ENCODE peak calls at places on chromosomes 16 and 17, in four cellular contexts. G is NT2/D1, I is esophagus squamous epithelium, E is heart right ventricle. S is an unnamed sample.

GRCh38 chr16:8669481-8669880 is 4.9 kb upstream of the ABAT start:
- DNase-seq in G (no peak), I (no peak), E (no peak), S (no peak)

GRCh38 chr16:1929105-1929504 is 10.9 kb upstream of the HS3ST6 start:
- DNase-seq in G (no peak), I (no peak), E (no peak), S (no peak)

GRCh38 chr17:42759982-42760651 is 910 bp upstream of the RAMP2 start:
- DNase-seq in G (no peak), I (no peak), E (no peak), S (no peak)

GRCh38 chr16:67663151-67663876 is 2.6 kb downstream of the PARD6A start:
- DNase-seq in G (no peak), I (no peak), E (peak; percentile 18), S (peak; percentile 68)

GRCh38 chr16:64051826-64052225 is 1070.0 kb downstream of the CDH11 start:
- DNase-seq in G (peak; percentile 11), I (no peak), E (no peak), S (peak; percentile 17)

GRCh38 chr17:82963104-82963950 is 116.1 kb upstream of the METRNL start:
- DNase-seq in G (no peak), I (no peak), E (peak; percentile 82), S (peak; percentile 71)

GRCh38 chr16:55559233-55559632 is 7.3 kb upstream of the CAPNS2 start:
- DNase-seq in G (no peak), I (no peak), E (no peak), S (no peak)

GRCh38 chr17:19313746-19314651 is 48.5 kb downstream of the B9D1 start:
- DNase-seq in G (no peak), I (no peak), E (no peak), S (no peak)

GRCh38 chr17:75240394-75241142 is 20.8 kb downstream of the GGA3 start:
- DNase-seq in G (peak; percentile 44), I (no peak), E (no peak), S (peak; percentile 26)

GRCh38 chr17:43840814-43841213 is 6.2 kb upstream of the CD300LG start:
- DNase-seq in G (no peak), I (no peak), E (no peak), S (no peak)
- H3K4me3 ChIP-seq in G (no peak overlapping the region), I (no peak overlapping the region), E (no peak overlapping the region), S (no peak overlapping the region)

GRCh38 chr17:4508207-4508606 is 9.5 kb downstream of the SPNS2 start:
- DNase-seq in G (no peak), I (no peak), E (no peak), S (no peak)
- H3K4me1 ChIP-seq in G (peaks cover 30% of the 10 kb centered on the region), I (peaks cover 99% of the 10 kb centered on the region), E (peaks cover 90% of the 10 kb centered on the region), S (no peaks in the 10 kb centered on the region)

DNA sequence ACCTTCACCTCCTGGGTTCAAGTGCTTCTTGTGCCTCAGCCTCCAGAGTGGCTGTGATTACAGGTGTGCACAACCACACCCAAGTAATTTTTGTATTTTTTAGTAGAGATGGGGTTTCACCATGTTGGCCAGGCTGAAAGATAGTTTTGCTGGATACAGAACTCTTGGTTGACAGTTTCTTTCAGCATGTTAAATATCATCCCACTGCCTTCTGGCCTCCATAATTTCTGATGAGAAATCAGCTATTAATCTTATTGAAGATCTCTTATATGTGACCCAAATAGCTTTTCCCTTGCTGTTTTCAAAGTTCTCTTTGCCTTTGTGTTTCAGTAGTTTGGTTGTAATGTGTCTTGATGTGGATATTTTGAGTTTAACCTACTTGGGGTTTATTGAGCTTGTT is 50.3 kb upstream of the BRD7 start:
- DNase-seq in G (no peak), I (no peak), E (no peak), S (no peak)
- H3K9me3 ChIP-seq in G (peaks cover 52% of the 10 kb centered on the region), I (peaks cover 12% of the 10 kb centered on the region), E (peaks cover 55% of the 10 kb centered on the region), S (peaks cover 14% of the 10 kb centered on the region)

DNA sequence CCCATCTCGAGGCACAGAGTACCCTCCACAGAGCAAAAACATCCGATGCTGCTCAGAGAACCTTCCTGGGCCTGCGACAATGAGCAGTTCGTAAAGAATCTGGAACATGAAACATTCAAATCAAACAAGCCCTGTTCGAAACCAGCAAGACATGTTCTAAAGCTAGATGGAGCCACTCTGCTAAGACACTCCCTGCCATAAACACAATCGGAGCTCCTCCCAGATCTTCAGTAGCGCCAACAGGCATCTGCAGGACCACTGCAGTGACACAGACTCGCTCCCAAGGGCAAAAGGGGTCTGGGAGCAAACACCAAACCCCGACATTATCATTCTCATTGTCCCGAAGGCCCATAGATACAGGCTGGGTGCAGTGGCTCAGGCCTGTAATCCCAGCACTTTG is 108.7 kb downstream of the ZFHX3 start:
- DNase-seq in G (no peak), I (no peak), E (no peak), S (no peak)
- H3K4me3 ChIP-seq in G (no peak overlapping the region), I (peak overlapping the region; percentile 8), E (no peak overlapping the region), S (no peak overlapping the region)

DNA sequence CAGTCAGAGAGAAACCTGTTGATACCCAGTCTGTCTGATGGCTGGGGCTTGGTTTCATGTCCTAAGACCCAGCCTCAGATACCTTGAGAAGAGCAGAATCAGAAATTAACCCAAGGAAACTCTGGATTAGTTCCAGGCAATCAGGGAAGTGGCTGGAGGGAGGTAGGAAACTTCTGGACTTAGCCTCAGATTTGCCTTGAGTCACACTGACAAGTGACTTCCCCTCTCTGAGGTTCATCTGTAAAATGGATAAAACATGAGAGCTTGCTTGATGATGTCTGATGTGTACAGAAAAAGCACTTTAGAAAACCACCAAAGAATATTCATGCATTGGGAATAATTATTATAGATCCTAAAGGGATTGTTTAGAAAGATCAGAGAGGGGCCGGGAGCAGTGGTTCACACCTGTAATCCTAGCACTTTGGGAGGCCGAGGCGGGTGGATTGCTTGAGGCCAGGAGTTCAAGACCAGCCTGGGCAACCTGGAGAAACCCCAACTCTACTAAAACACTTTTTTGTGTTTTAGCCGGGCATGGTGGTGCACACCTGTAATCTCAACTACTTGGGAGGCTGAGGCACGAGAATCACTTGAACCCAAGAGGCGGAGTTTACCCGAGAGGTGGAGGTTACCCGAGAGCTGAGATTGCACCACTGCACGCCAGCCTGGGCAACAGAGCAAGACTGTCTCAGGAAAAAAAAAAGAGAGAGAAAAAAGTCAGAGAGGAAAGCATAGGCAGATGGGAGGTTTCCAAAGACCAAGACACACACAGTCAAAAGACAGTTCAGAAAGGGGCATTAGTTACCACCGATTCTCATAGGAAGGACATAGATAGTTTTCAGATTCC is 3.8 kb downstream of the CIITA start:
- DNase-seq in G (no peak), I (no peak), E (no peak), S (no peak)
- H3K4me1 ChIP-seq in G (peaks cover 3% of the 10 kb centered on the region), I (peaks cover 74% of the 10 kb centered on the region), E (peaks cover 12% of the 10 kb centered on the region), S (no peaks in the 10 kb centered on the region)

GRCh38 chr16:46404028-46404427 is 217.2 kb downstream of the SHCBP1 start:
- DNase-seq in G (no peak), I (no peak), E (no peak), S (no peak)
- H3K9me3 ChIP-seq in G (peaks cover 20% of the 10 kb centered on the region), I (no peaks in the 10 kb centered on the region), E (peaks cover 71% of the 10 kb centered on the region), S (no peaks in the 10 kb centered on the region)

GRCh38 chr16:12434567-12434966 is 369.1 kb downstream of the CPPED1 start:
- DNase-seq in G (no peak), I (no peak), E (no peak), S (no peak)

GRCh38 chr16:12436201-12436657 is 367.5 kb downstream of the CPPED1 start:
- DNase-seq in G (peak; percentile 20), I (no peak), E (no peak), S (no peak)

GRCh38 chr16:12437761-12438440 is 365.8 kb downstream of the CPPED1 start:
- DNase-seq in G (no peak), I (no peak), E (no peak), S (no peak)

GRCh38 chr16:12433691-12434390 is 369.8 kb downstream of the CPPED1 start:
- DNase-seq in G (no peak), I (no peak), E (no peak), S (no peak)

DNA sequence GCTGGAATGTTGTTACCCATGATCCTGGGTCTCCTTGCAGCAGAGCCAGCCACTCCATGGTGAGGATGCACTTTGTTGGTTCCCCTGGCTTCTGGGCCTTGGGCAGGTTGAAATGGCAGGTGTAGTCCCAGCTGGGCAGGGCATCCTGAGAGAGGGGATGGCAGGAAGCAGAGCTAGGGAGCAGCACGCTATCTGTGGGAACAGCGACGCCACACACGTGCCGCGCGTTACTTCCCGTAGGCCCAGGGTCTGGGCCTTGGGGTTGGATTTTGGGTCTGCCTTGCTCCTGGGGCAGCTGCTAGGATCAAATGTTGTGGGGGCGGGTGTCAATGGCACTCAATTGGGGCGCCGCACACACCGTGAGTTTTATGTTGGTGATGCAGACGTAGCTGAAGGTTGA is 368.0 kb downstream of the CPPED1 start:
- DNase-seq in G (no peak), I (no peak), E (no peak), S (no peak)
- H3K4me3 ChIP-seq in G (no peak overlapping the region), I (no peak overlapping the region), E (no peak overlapping the region), S (no peak overlapping the region)

DNA sequence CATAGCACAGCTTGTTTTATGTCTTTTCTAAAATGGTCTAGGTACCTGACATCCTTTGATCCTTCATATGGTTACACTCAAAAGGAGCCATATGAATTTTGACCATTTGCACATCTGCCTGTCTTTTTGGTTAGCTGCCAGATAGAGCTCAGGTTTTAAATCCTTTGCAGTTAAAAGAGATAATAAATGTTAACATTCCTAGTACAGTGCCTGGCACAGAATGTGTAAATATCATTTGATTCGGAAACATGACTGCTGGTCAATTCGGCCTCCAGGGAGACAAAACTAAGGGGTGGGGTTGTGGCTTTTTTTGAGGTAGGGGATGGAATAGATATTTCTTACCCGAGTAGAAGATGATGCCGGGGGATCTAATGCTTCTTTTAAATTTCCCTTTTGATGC is 64.2 kb downstream of the FTO start:
- DNase-seq in G (no peak), I (no peak), E (no peak), S (no peak)
- H3K4me1 ChIP-seq in G (no peaks in the 10 kb centered on the region), I (peaks cover 61% of the 10 kb centered on the region), E (peaks cover 22% of the 10 kb centered on the region), S (peaks cover 36% of the 10 kb centered on the region)

GRCh38 chr16:35452471-35452870 is 1993.1 kb downstream of the TP53TG3F start:
- DNase-seq in G (no peak), I (no peak), E (no peak), S (no peak)

GRCh38 chr16:35447010-35447558 is 1987.7 kb downstream of the TP53TG3F start:
- DNase-seq in G (no peak), I (no peak), E (no peak), S (no peak)

GRCh38 chr16:35449663-35450062 is 1990.3 kb downstream of the TP53TG3F start:
- DNase-seq in G (no peak), I (no peak), E (no peak), S (no peak)

DNA sequence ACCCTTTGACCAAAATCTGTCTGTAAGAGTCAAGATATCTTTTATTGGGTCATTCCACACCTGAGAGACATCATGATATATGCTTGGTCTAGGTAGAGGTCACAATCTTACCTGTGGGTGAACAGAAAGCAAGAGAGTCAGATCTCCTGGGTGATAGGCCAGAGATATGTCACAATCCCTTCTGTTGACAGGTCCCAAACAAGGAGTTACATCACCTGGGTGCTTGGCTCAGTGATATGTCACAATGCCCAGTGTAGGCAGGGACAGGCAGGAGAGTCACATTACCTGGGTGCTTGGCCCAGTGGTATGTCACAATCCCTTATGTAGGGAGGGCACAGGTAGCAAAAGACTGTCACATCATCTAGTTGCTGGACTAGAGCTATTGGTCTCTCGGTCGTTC is 1991.2 kb downstream of the TP53TG3F start:
- DNase-seq in G (no peak), I (no peak), E (no peak), S (no peak)
- H3K9me3 ChIP-seq in G (peaks cover 57% of the 10 kb centered on the region), I (no peaks in the 10 kb centered on the region), E (peaks cover 41% of the 10 kb centered on the region), S (peaks cover 2% of the 10 kb centered on the region)

S was measured in HAP-1.